ENCODE peak calls at places on chromosomes 2 and 18, in six cellular contexts. O is BJ, R is bronchial epithelial cell, D is upper lobe of left lung, H is upper lobe of right lung, G is lung. W is an unnamed sample. For H3K27me3, the result is how much of the 10 kb centered on the place peaks cover.

GRCh38 chr2:39455826-39456225 is 18.7 kb upstream of the MAP4K3 start:
- DNase-seq in O (no peak), R (no peak), D (no peak), H (no peak), G (no peak), W (no peak)

GRCh38 chr2:82959677-82960076 is 1499.4 kb downstream of the SUCLG1 start:
- DNase-seq in O (no peak), R (no peak), D (no peak), H (no peak), G (no peak), W (no peak)

GRCh38 chr2:169131587-169132512 is 62.5 kb downstream of the DHRS9 start:
- DNase-seq in O (no peak), R (peak), D (no peak), H (no peak), G (no peak), W (no peak)

GRCh38 chr18:27808678-27809077 is 368.3 kb downstream of the CDH2 start:
- DNase-seq in O (no peak), R (no peak), D (no peak), H (no peak), G (no peak), W (peak)

GRCh38 chr2:172275239-172275638 is 152.1 kb upstream of the ITGA6 start:
- DNase-seq in O (no peak), R (no peak), D (no peak), H (no peak), G (no peak), W (no peak)

GRCh38 chr2:207825033-207825957 is 55.6 kb upstream of the FZD5 start:
- DNase-seq in O (no peak), R (no peak), D (no peak), H (no peak), G (no peak), W (no peak)

GRCh38 chr2:108139521-108139920 is 100.2 kb upstream of the SULT1C3 start:
- DNase-seq in O (no peak), R (peak), D (no peak), H (no peak), G (no peak), W (no peak)

GRCh38 chr2:118431188-118431562 is 342.9 kb downstream of the INSIG2 start:
- DNase-seq in O (no peak), R (peak), D (no peak), H (no peak), G (no peak), W (no peak)

GRCh38 chr18:23779696-23780303 is 90.5 kb downstream of the LAMA3 start:
- DNase-seq in O (peak), R (peak), D (no peak), H (no peak), G (no peak), W (peak)

GRCh38 chr2:241890524-241891235 is 21.2 kb downstream of the RTP5 start:
- DNase-seq in O (no peak), R (no peak), D (no peak), H (no peak), G (no peak), W (no peak)

GRCh38 chr2:235532307-235532706 is 38.5 kb downstream of the AGAP1 start:
- DNase-seq in O (no peak), R (no peak), D (no peak), H (peak), G (no peak), W (no peak)

GRCh38 chr2:195537811-195538210 is 119.2 kb upstream of the SLC39A10 start:
- DNase-seq in O (no peak), R (no peak), D (no peak), H (no peak), G (no peak), W (no peak)

GRCh38 chr2:177239934-177240600 is 24.5 kb downstream of the NFE2L2 start:
- DNase-seq in O (no peak), R (no peak), D (peak), H (no peak), G (peak), W (no peak)

GRCh38 chr2:179686718-179687342 is 174.6 kb downstream of the ZNF385B start:
- DNase-seq in O (no peak), R (peak), D (no peak), H (no peak), G (no peak), W (no peak)
- TF ChIP-seq CTCF in O (no peak), R (no peak), D (no peak), H (no peak), G (no peak), W (no peak)

DNA sequence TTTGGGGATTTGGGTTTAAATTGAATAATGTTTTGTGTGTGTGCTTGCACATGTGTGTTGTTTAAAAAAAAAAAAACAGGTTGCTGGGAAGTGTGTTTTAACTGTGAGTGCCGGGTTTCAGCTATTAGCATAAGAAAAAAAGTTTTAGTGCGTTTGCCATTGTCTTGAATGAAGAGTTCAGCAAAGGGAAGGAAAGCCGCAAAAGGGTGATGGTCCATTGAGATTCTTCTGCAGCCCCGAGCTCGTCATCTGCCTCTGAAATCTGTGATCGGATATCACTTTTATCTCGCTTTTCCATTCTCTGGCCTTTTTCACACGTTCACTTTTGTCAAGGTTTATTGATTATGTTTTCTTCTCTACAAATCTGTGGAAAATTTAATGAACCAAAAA is 4.7 kb downstream of the GLI2 start:
- DNase-seq in O (no peak), R (no peak), D (no peak), H (no peak), G (no peak), W (no peak)
- H3K27me3 ChIP-seq in O (under half), R (under half), D (under half), H (half or more), G (under half), W (under half)

GRCh38 chr2:142044168-142044567 is 86.6 kb downstream of the LRP1B start:
- DNase-seq in O (no peak), R (peak), D (no peak), H (no peak), G (no peak), W (no peak)

GRCh38 chr2:142040554-142040953 is 90.3 kb downstream of the LRP1B start:
- DNase-seq in O (no peak), R (no peak), D (no peak), H (no peak), G (no peak), W (no peak)

GRCh38 chr2:142042536-142043199 is 88.1 kb downstream of the LRP1B start:
- DNase-seq in O (no peak), R (no peak), D (no peak), H (no peak), G (no peak), W (no peak)

GRCh38 chr2:142041105-142041504 is 89.7 kb downstream of the LRP1B start:
- DNase-seq in O (no peak), R (peak), D (no peak), H (no peak), G (no peak), W (no peak)

GRCh38 chr2:142041996-142042395 is 88.8 kb downstream of the LRP1B start:
- DNase-seq in O (no peak), R (no peak), D (no peak), H (no peak), G (no peak), W (no peak)
- TF ChIP-seq CTCF in O (no peak), R (no peak), D (no peak), H (no peak), G (no peak), W (no peak)

DNA sequence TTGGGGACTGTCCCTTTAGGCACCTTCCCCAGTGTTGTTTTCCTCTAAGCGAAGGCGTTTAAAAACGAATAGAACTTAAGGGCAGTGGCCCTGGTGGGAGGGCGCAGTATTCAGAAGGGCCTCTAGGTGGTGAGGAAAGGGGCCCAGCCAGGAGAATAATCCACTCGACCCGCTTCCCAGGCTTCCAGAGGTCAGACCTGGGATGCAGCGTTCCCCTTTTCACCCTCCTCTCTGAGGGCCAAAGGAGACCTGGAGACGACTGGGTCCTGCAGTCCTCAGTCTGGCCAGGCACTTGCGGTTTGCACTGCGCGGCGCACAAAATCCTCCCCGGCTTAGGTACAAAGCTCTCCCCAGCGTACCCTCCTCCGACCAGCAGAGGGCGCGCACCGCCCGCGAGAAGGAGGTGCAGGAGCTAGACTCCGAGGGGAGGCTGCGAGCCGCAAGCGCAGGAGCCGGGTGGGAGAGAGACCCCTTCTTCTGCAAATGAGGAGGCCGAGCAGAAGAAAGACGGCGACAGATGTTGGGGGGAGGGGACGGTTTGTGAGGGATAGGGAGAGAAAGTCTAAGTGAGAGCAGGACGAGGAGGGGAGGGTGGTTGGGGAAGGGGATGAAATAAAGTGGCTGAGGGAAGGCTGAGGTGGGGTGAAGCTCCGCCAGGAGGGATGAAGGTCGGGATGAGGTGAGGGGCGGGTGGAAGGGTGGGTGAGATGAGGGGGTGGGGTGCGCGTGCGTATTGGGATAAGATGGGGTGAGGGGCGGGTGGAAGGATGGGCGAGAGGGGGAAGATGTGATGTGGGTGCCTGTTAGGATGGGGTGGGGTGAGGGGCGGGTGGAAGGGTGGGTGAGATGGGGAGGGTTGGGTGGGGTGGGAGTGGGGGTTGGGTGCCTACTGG is 4.9 kb downstream of the FEV start:
- DNase-seq in O (no peak), R (peak), D (peak), H (peak), G (peak), W (no peak)
- H3K27me3 ChIP-seq in O (half or more), R (under half), D (half or more), H (half or more), G (under half), W (half or more)

DNA sequence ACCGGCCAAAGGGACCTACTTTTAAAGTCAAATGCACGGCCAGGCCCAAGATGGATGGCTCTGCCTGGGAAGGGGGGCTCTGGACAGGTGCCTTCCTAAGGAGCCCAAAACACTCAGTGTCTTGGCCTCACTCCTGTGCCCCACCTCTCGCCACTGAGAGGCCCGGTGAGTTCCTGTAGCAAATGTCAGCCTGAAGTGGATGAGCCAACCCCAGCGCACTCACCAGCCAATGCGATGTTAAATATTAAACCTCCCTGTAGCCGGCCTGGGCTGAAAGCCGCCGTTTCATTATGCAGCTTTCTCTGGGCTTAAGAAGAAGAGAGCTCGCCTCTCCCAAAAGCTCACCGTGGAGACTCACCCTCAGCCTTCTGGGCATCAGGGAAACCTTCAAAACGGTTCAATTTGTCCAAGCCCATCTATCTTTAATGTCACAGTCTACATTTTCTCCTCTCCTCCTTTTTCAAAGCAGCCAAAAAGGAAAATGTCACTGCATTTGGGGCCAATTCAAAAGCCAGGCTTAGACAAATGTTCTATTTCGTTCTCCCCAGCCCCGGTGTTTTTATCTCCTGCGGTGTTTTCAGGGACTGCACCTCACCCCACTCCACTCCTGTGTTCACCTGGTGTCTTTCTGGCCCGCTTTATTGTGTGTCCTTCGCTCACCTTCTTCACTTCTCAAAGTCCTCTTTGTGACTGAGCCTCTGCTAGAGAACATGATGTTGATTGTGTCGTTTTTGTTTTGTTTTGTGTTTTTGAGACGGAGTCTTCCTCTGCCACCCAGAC is 124.0 kb downstream of the NRP2 start:
- DNase-seq in O (no peak), R (no peak), D (peak), H (peak), G (peak), W (peak)
- TF ChIP-seq CTCF in O (no peak), R (no peak), D (no peak), H (no peak), G (no peak), W (no peak)

GRCh38 chr2:1860931-1861330 is 116.6 kb upstream of the PXDN start:
- DNase-seq in O (no peak), R (no peak), D (no peak), H (peak), G (no peak), W (no peak)
- H3K27me3 ChIP-seq in O (under half), R (under half), D (under half), H (under half), G (under half), W (under half)

GRCh38 chr2:201621293-201621999 is 21.9 kb downstream of the TMEM237 start:
- DNase-seq in O (no peak), R (no peak), D (no peak), H (no peak), G (no peak), W (no peak)

GRCh38 chr2:201622306-201622705 is 21.0 kb downstream of the TMEM237 start:
- DNase-seq in O (no peak), R (no peak), D (no peak), H (no peak), G (no peak), W (no peak)

DNA sequence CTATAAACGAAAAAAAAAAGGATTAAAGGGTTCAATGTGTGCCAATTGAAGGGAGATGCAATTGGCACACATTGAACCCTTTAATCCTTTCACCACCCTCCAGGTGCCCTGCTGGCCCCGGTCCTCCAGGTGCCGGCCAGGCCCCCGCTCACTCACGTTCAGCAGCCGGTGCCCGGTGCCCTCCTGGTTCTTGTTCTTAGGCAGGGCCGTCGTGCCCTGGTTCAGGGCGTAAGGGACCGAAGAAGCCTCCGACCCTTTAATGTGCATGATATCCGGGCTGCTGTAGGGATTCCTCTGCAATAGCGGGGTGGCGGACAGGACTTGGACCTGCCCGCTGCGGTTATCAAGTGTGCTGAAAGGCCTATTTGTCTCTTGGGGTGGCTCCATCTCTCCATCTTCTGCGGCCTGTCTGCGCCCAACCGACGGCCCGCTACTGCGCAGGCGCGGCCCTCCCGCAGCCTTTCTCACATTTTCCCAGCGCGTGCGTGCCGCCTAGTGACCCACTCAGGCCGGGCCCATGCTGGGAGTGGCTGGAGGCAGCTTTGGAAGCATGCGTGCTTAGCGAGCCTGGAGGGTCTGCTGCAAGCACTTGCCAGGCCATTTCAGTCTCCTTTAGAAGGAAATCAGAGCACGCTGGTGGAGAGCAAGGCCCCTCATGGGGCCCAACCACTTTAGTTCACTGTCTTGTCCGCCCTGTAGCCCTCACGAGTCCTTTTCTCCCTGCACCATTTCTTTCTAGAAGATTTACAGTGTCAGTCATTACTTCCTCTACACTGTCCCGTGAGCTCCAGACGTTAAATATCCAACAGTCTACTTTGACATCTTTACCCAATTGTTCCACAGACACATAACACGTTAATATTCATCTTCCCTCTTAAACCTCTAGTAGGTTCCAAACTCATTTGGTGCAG is 24.3 kb downstream of the TMEM237 start:
- DNase-seq in O (no peak), R (peak), D (peak), H (peak), G (peak), W (no peak)
- TF ChIP-seq CTCF in O (peak), R (peak), D (peak), H (peak), G (peak), W (peak)